ENCODE peak calls at places on chromosomes 2 and 18, in six cellular contexts. V is endodermal cell, C is brain microvascular endothelial cell, Z is omental fat pad, K is GM20000, P is nephron progenitor cell. N is an unnamed sample.

GRCh38 chr2:32357545-32358482 is 991 bp downstream of the BIRC6 start:
- DNase-seq in Z (no peak), P (peak; percentile 61), V (peak; percentile 84), C (peak; percentile 24), K (peak; percentile 61), N (peak; percentile 36)

GRCh38 chr2:239289545-239289944 is 111.3 kb downstream of the HDAC4 start:
- DNase-seq in K (no peak), V (no peak), C (no peak), P (no peak), Z (no peak), N (peak; percentile 1)

GRCh38 chr2:72326759-72327158 is 179.1 kb upstream of the CYP26B1 start:
- DNase-seq in P (no peak), V (no peak), K (no peak), Z (no peak), C (no peak), N (no peak)

GRCh38 chr18:77422974-77423373 is 173.3 kb downstream of the GALR1 start:
- DNase-seq in Z (no peak), C (no peak), P (no peak), V (no peak), K (no peak), N (no peak)

GRCh38 chr2:233380132-233381012 is 26.1 kb downstream of the DGKD start:
- DNase-seq in V (no peak), K (no peak), C (peak; percentile 33), Z (no peak), P (no peak), N (no peak)

GRCh38 chr18:13375302-13376255 is 157.0 kb downstream of the LDLRAD4 start:
- DNase-seq in V (peak; percentile 66), C (peak; percentile 96), Z (peak; percentile 61), P (no peak), K (peak; percentile 84), N (peak; percentile 28)

GRCh38 chr2:183868153-183868552 is 730.2 kb upstream of the ZNF804A start:
- DNase-seq in Z (no peak), K (no peak), P (no peak), C (peak; percentile 68), V (no peak), N (no peak)

GRCh38 chr18:57586243-57587049 is at the start of gene FECH:
- DNase-seq in C (peak; percentile 28), V (peak; percentile 85), K (peak; percentile 91), P (peak; percentile 75), Z (peak; percentile 39), N (peak; percentile 66)

DNA sequence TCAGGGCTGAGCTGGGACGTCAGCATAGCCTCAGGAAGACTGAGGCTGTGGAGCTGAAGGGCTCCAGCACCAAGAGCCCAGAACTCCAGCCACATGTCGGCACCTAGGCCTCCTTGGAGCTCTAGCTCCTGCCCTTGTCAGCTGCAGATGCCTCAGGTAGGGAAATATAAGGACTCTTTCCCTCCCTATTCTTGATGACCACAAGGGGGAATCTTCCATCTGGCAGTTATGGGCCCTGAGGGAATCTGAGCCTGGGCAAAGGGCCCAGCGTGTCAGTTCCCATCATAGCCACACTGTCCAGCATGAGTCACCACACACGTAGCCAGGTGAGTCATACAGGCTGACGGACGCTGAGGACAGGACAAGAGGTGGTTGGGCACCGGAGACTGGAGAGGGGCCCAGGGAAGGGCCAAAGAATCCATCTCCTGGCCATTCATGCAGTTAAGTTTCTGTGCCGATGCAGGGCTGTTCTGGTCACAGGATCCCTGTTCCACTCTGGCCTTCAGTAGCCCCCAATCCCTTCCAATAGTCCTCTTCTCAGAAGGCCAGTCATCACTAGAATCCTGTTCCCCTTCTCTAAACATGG is 1.8 kb downstream of the MPV17 start:
- DNase-seq in Z (peak; percentile 59), C (peak; percentile 98), K (no peak), V (peak; percentile 89), P (no peak), N (peak; percentile 91)
- TF ChIP-seq CTCF in Z (no peak), C (peak; percentile 78), K (no peak), V (peak; percentile 78), P (peak; percentile 23), N (peak; percentile 63)

GRCh38 chr18:11305507-11305906 is 156.1 kb upstream of the PIEZO2 start:
- DNase-seq in C (no peak), K (no peak), Z (no peak), V (no peak), P (no peak), N (no peak)

GRCh38 chr18:11310476-11311086 is 161.2 kb upstream of the PIEZO2 start:
- DNase-seq in P (peak; percentile 75), V (peak; percentile 92), K (peak; percentile 49), Z (no peak), C (no peak), N (peak; percentile 21)

GRCh38 chr18:11307716-11308115 is 158.3 kb upstream of the PIEZO2 start:
- DNase-seq in K (no peak), C (no peak), V (no peak), P (no peak), Z (no peak), N (no peak)

GRCh38 chr18:11308499-11308898 is 159.1 kb upstream of the PIEZO2 start:
- DNase-seq in V (no peak), C (no peak), P (no peak), K (no peak), Z (no peak), N (no peak)

DNA sequence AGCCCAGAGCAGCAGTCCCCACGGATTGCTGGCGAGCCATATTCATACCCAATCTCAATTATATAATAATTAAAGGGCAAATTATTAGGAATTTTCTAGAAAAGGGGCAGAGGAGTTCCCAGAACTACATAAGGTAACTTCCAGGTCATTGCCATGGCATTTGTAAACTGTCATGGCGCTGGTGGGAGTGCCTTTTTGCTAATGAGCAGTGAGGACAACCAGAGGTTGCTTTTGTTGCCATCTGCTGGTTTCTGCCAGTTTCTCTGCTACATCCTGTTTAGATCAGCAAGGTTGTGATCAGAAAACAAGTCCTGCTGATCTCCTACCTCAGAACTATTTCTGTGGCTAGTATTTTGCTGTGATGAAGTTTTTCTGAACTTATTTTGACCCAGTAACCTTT is 159.8 kb upstream of the PIEZO2 start:
- DNase-seq in P (no peak), C (no peak), K (no peak), V (peak; percentile 72), Z (no peak), N (no peak)
- TF ChIP-seq CTCF in P (no peak), C (peak; percentile 60), K (no peak), V (peak; percentile 53), Z (no peak), N (no peak)

GRCh38 chr2:102975996-102976636 is 214.3 kb downstream of the TMEM182 start:
- DNase-seq in K (peak; percentile 16), Z (no peak), V (peak; percentile 89), P (peak; percentile 57), C (no peak), N (peak; percentile 12)
- TF ChIP-seq CTCF in K (no peak), Z (no peak), V (peak; percentile 87), P (peak; percentile 87), C (no peak), N (no peak)

DNA sequence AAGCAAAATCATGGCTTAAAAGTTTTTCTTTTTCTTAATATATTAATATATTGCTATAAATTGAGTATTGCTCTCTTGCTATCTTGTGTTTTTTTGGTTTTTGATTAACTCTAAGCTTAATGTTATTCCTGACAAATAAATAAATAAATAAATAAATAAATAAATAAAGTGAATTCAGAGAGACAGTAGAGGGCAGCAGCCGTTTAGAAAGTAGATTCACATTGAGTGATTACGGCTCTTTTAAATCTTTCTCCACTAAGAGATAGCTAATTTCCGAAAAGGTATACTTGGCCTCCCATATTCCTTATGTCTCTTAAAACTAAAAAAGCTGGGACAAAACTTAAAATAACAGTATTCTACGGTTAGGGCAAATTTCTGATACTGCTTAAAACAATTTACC is 34.3 kb downstream of the MSH2 start:
- DNase-seq in Z (no peak), K (peak; percentile 36), V (no peak), P (no peak), C (no peak), N (no peak)
- TF ChIP-seq CTCF in Z (no peak), K (no peak), V (peak; percentile 66), P (peak; percentile 32), C (peak; percentile 41), N (peak; percentile 29)

N was measured in gastrocnemius medialis.